ENCODE peak calls at places on chromosomes 11 and 22, in eight cellular contexts. C, M, R, U, G, V, D and N are unnamed samples. For H3K36me3, the result is how much of the 10 kb centered on the place peaks cover.

GRCh38 chr11:58928082-58928574 is 11.2 kb upstream of the GLYATL1 start:
- DNase-seq in R (peak), U (no peak), M (no peak), V (no peak), C (no peak), D (no peak), G (peak), N (no peak)

GRCh38 chr11:14519692-14520085 is 497 bp downstream of the PSMA1 start:
- DNase-seq in C (no peak), V (no peak), G (peak), D (no peak), U (no peak), R (no peak), M (no peak), N (no peak)

GRCh38 chr11:74282863-74283484 is 28.5 kb downstream of the P4HA3 start:
- DNase-seq in V (no peak), G (peak), R (peak), C (no peak), D (no peak), M (no peak), U (no peak), N (no peak)

GRCh38 chr11:125941606-125942275 is 4.1 kb upstream of the VSIG10L2 start:
- DNase-seq in M (no peak), V (peak), C (peak), G (peak), D (peak), R (peak), U (peak), N (peak)

GRCh38 chr11:119791047-119791446 is 62.0 kb upstream of the NECTIN1 start:
- DNase-seq in G (no peak), D (peak), U (no peak), C (no peak), R (no peak), M (peak), V (no peak), N (peak)

GRCh38 chr11:28938091-28938490 is 829.9 kb downstream of the METTL15 start:
- DNase-seq in G (peak), C (no peak), U (peak), V (no peak), D (no peak), R (peak), M (no peak), N (no peak)

GRCh38 chr11:134516529-134516928 is 104.5 kb upstream of the B3GAT1 start:
- DNase-seq in G (no peak), R (no peak), U (no peak), D (no peak), M (peak), V (no peak), C (no peak), N (peak)

GRCh38 chr11:68925613-68926012 is 21.9 kb downstream of the IGHMBP2 start:
- DNase-seq in D (no peak), V (peak), M (no peak), U (no peak), R (peak), C (no peak), G (no peak), N (no peak)

GRCh38 chr11:133636686-133637085 is 104.4 kb upstream of the OPCML start:
- DNase-seq in G (no peak), D (no peak), V (no peak), R (no peak), U (no peak), M (no peak), C (no peak), N (no peak)

GRCh38 chr11:44912270-44912987 is 38.3 kb downstream of the TP53I11 start:
- DNase-seq in U (no peak), R (peak), C (peak), G (no peak), D (peak), V (no peak), M (no peak), N (no peak)

GRCh38 chr22:19917389-19918138 is 24.0 kb upstream of the COMT start:
- DNase-seq in C (no peak), V (no peak), M (no peak), U (no peak), D (no peak), R (no peak), G (no peak), N (no peak)

GRCh38 chr11:35927067-35927466 is 16.8 kb upstream of the LDLRAD3 start:
- DNase-seq in C (no peak), U (no peak), M (no peak), V (no peak), D (no peak), R (no peak), G (no peak), N (no peak)

GRCh38 chr11:3747704-3748103 is 49.6 kb downstream of the NUP98 start:
- DNase-seq in V (no peak), M (no peak), D (no peak), U (no peak), G (peak), C (no peak), R (peak), N (no peak)

GRCh38 chr11:64266339-64266738 is 15.0 kb downstream of the PLCB3 start:
- DNase-seq in U (no peak), M (no peak), V (no peak), D (no peak), C (peak), R (no peak), G (no peak), N (no peak)

GRCh38 chr22:31106651-31107205 is 640 bp downstream of the SELENOM start:
- DNase-seq in V (no peak), C (no peak), M (no peak), U (no peak), G (peak), D (no peak), R (no peak), N (no peak)

GRCh38 chr22:41910599-41911291 is 4.1 kb downstream of the SHISA8 start:
- DNase-seq in M (peak), C (peak), D (no peak), R (no peak), G (no peak), V (peak), U (peak), N (no peak)

GRCh38 chr11:44967930-44968496 is 17.3 kb upstream of the TP53I11 start:
- DNase-seq in C (no peak), U (no peak), D (no peak), M (no peak), V (no peak), R (no peak), G (no peak), N (no peak)

GRCh38 chr22:38567531-38568245 is 2.3 kb downstream of the DMC1 start:
- DNase-seq in D (no peak), V (no peak), M (no peak), C (no peak), R (no peak), G (no peak), U (no peak), N (no peak)

GRCh38 chr11:47566166-47566546 is 757 bp downstream of the PTPMT1 start:
- DNase-seq in D (peak), R (no peak), M (no peak), V (no peak), C (no peak), U (peak), G (no peak), N (no peak)

GRCh38 chr11:96167233-96167632 is 175.8 kb downstream of the MAML2 start:
- DNase-seq in R (peak), U (no peak), M (no peak), G (no peak), D (no peak), V (no peak), C (no peak), N (no peak)

GRCh38 chr11:66686100-66686785 is 8.6 kb upstream of the RBM4B start:
- DNase-seq in D (no peak), G (no peak), R (no peak), U (no peak), V (no peak), M (no peak), C (no peak), N (peak)

GRCh38 chr22:20430101-20430640 is 7.5 kb downstream of the SCARF2 start:
- DNase-seq in V (no peak), D (no peak), C (no peak), U (no peak), R (peak), G (no peak), M (peak), N (peak)

GRCh38 chr22:30129636-30130035 is 49.4 kb downstream of the HORMAD2 start:
- DNase-seq in C (no peak), R (no peak), U (no peak), D (no peak), V (no peak), G (no peak), M (no peak), N (no peak)

GRCh38 chr11:8693555-8693954 is 11.0 kb downstream of the RPL27A start:
- DNase-seq in C (no peak), G (no peak), V (no peak), D (no peak), M (no peak), U (no peak), R (no peak), N (no peak)

GRCh38 chr11:8691601-8692000 is 9.0 kb downstream of the RPL27A start:
- DNase-seq in U (no peak), V (no peak), R (no peak), C (no peak), M (no peak), D (no peak), G (no peak), N (no peak)

GRCh38 chr11:8692417-8692816 is 9.8 kb downstream of the RPL27A start:
- DNase-seq in U (no peak), V (no peak), D (no peak), C (no peak), G (no peak), R (no peak), M (no peak), N (no peak)

GRCh38 chr11:8693010-8693551 is 10.5 kb downstream of the RPL27A start:
- DNase-seq in U (no peak), M (no peak), G (peak), R (no peak), V (no peak), C (no peak), D (no peak), N (no peak)

DNA sequence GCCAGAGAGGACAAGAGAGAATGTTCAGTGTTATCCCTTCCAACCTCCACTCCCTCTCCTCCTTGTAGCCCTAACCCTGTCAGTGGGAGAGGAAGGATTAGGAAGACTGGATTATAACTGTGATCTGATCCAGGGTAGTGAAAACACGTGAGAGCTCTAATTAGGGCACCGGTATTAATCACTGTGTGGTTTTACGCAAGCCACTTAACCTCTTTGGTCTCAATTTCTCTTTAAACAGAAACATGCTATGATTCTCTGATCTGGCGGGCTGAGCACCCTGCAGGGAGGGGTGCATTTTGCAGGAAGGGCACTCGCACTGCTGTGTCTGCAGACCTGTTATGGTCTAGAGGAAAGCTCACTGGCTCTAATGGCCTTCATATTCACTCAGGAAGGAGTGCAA is 11.5 kb downstream of the RPL27A start:
- DNase-seq in D (no peak), M (no peak), C (no peak), R (no peak), U (no peak), V (no peak), G (no peak), N (no peak)
- H3K36me3 ChIP-seq in D (half or more), M (under half), C (under half), R (under half), U (under half), V (under half), G (half or more), N (half or more)

DNA sequence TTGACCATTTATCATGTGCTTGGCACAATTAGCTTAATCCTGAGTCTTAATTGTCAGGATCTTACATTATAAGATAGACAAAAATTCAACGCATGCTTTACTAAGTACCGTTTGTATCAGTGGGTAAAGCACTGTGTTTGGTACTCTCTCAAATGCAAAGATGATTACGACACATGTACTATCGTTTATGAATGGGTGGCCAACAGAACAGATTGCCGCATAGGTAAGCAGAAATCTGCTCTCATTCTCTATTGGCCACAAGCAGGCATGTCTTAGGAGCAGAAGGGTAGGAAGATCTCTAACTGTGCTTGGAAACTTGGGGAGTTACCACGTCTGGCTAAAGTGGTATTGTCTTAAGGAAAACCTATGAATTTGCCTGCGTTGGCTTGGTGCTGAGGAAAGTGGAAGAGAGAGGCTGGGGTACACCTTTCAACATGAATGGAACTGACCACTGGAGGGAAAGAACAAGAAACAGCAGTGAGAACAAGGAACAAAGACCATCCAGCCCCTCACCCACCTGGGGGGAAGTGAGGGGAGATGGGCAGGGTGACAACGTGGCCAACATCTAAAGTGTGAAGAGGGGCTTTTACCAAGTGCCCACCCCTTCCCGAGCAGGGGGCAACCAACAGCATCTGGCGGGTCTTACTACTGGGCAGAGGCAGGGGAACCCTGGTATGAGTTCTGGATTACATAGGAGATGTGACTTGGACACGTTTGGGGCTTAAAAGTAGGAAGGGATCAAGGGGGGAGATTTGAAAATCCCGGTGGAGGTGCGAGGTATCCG is 1.0 kb upstream of the TUBA8 start:
- DNase-seq in R (no peak), U (no peak), G (no peak), M (no peak), V (no peak), C (no peak), D (no peak), N (no peak)
- H3K4me3 ChIP-seq in R (no peak), U (no peak), G (no peak), M (no peak), V (no peak), C (no peak), D (peak), N (peak)

GRCh38 chr11:33185756-33186155 is 24.5 kb upstream of the CSTF3 start:
- DNase-seq in V (no peak), C (no peak), M (no peak), D (no peak), R (no peak), U (no peak), G (no peak), N (no peak)

GRCh38 chr11:33182246-33182878 is 21.1 kb upstream of the CSTF3 start:
- DNase-seq in V (no peak), C (no peak), U (no peak), D (no peak), M (no peak), G (no peak), R (no peak), N (no peak)

GRCh38 chr11:33191456-33191855 is 30.2 kb upstream of the CSTF3 start:
- DNase-seq in U (no peak), G (peak), D (no peak), V (no peak), C (no peak), R (no peak), M (no peak), N (no peak)

DNA sequence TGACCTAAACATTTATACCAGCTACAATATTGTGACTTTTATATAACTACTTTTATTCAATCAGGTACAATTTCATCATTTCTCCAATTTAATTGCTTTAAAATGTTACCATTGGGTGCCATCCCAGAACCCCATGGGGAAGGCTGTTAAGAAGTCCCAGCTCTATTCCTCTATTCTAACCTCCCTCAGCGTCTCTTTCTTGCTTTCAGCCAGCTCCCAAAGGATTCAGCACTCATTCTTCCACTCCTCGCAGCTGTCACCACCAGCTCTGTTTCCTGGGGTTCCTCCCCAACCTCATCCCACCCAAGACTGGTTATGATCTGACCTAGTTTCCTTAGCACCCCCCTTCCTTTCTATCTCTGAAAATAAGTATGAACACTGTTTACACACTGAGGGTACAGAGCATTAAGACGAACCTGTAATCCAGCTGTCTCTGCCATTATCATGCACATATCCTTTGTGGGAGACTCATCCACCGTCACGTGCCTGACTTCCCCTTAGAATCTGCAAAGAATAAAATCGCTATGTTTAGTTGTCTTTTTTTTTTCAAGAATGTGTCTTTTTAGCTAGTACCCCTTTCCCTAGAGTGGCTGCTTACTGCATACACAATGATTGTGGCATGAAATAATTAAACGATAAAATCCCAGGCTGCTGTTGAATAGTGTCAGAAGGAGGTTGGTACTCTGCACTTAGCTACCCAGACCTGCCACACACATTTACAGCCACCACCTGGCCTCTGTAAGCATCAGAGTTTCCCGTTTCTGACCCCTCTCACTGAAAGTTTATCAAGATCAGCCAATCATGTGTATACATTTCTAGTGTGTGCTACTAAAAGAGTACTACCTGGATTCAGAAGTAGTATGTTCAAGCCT is 26.8 kb upstream of the CSTF3 start:
- DNase-seq in R (no peak), V (no peak), G (no peak), M (no peak), D (no peak), C (no peak), U (no peak), N (no peak)
- H3K27ac ChIP-seq in R (no peak), V (no peak), G (no peak), M (no peak), D (no peak), C (no peak), U (no peak), N (no peak)

DNA sequence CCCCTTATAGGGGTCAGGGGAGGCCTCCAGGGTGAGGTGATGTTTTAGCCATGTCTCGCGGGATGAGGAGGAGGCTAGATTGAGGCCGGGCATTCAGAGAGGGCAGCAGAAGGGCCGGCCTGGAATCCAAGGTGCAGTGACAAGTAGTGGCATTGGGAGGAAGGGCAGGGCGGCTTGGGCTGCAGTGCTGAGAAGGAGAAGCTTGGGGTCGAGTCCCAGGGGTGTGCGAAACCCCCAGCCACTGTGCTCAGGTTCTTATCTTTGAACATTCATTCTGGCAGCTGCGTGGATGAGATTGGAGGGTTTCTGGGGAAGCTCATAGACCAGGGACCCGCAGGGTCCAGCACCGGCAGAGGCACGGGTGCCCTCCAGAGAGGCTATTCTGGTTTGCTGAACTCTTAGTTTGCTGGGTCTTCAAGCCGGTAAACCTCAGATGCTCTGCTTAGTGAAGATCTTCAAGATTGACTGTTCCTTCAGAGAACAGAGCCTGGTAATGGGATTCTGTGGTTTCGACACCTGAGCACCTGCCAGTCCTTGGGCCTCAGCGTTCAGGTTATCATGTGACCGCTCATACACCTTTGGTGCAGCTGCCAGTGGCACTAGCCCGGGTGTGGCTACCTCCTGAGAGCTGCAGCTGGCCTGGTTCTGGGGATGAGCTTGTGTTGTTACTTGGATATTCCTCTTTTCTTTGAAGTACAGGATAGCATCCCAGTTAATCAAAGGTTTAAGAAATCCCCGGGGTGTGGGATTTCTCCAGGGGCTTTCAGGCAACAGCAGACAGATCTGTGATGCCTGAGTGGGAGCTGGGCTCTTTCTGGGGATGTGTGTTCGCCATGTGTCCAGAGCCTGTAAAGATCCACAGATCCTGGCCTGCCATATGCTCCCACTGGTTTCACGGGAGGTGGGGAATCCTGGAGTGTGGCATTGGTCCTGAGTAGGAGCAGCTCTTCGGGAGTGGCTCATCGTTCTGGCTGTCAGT is 152.8 kb downstream of the TBC1D22A start:
- DNase-seq in G (no peak), M (no peak), V (no peak), D (no peak), C (no peak), R (no peak), U (no peak), N (no peak)
- H3K36me3 ChIP-seq in G (under half), M (under half), V (under half), D (under half), C (under half), R (under half), U (under half), N (under half)

GRCh38 chr22:50532353-50532700 is 2.5 kb upstream of the TYMP start:
- DNase-seq in M (peak), G (no peak), V (no peak), R (no peak), D (no peak), C (peak), U (no peak), N (peak)
- H3K4me3 ChIP-seq in M (peak), G (peak), V (no peak), R (no peak), D (peak), C (peak), U (peak), N (peak)